ENCODE peak calls at places on chromosome 11, in ten cellular contexts. Z is heart right ventricle; P is lung; B is neuronal stem cell; F is naive thymus-derived CD4-positive, alpha-beta T cell; U is lower lobe of right lung; M is esophagus muscularis mucosa; A is AG04450; R is cardiac muscle cell; I is ovary. Q is an unnamed sample. For H3K27me3, the result is how much of the 10 kb centered on the place peaks cover.

GRCh38 chr11:134664447-134664846 is 252.4 kb upstream of the B3GAT1 start:
- DNase-seq in Z (peak), P (no peak), B (no peak), F (no peak), U (no peak), M (peak), A (no peak), R (no peak), I (no peak), Q (no peak)

GRCh38 chr11:134244593-134244992 is 8.6 kb downstream of the THYN1 start:
- DNase-seq in Z (no peak), P (no peak), B (no peak), F (peak), U (no peak), M (no peak), A (no peak), R (peak), I (no peak), Q (no peak)

GRCh38 chr11:108599978-108600377 is 6.4 kb upstream of the EXPH5 start:
- DNase-seq in Z (no peak), P (no peak), B (no peak), F (no peak), U (no peak), M (no peak), A (no peak), R (no peak), I (no peak), Q (no peak)

GRCh38 chr11:41826129-41826528 is 366.7 kb upstream of the LRRC4C start:
- DNase-seq in Z (no peak), P (no peak), B (no peak), F (no peak), U (no peak), M (no peak), A (no peak), R (no peak), I (no peak), Q (no peak)

GRCh38 chr11:132948252-132948651 is 584.0 kb downstream of the OPCML start:
- DNase-seq in Z (no peak), P (no peak), B (no peak), F (no peak), U (no peak), M (no peak), A (no peak), R (no peak), I (no peak), Q (no peak)

GRCh38 chr11:1227551-1228182 is 4.8 kb downstream of the MUC5B start:
- DNase-seq in Z (no peak), P (no peak), B (no peak), F (no peak), U (peak), M (no peak), A (no peak), R (no peak), I (peak), Q (no peak)

GRCh38 chr11:6565325-6565724 is 38.1 kb downstream of the RRP8 start:
- DNase-seq in Z (no peak), P (no peak), B (no peak), F (no peak), U (no peak), M (no peak), A (no peak), R (no peak), I (no peak), Q (no peak)

GRCh38 chr11:34345012-34345804 is 12.6 kb downstream of the ABTB2 start:
- DNase-seq in Z (no peak), P (no peak), B (no peak), F (no peak), U (no peak), M (no peak), A (no peak), R (peak), I (peak), Q (no peak)

GRCh38 chr11:29641201-29641600 is 375.6 kb downstream of the KCNA4 start:
- DNase-seq in Z (no peak), P (no peak), B (no peak), F (no peak), U (no peak), M (no peak), A (no peak), R (no peak), I (no peak), Q (no peak)

GRCh38 chr11:45702511-45702910 is 37.1 kb upstream of the CHST1 start:
- DNase-seq in Z (no peak), P (no peak), B (no peak), F (no peak), U (no peak), M (no peak), A (no peak), R (no peak), I (no peak), Q (no peak)
- H3K27me3 ChIP-seq in Z (under half), P (under half), B (under half), F (under half), U (under half), M (under half), A (under half), R (under half), I (under half), Q (under half)

DNA sequence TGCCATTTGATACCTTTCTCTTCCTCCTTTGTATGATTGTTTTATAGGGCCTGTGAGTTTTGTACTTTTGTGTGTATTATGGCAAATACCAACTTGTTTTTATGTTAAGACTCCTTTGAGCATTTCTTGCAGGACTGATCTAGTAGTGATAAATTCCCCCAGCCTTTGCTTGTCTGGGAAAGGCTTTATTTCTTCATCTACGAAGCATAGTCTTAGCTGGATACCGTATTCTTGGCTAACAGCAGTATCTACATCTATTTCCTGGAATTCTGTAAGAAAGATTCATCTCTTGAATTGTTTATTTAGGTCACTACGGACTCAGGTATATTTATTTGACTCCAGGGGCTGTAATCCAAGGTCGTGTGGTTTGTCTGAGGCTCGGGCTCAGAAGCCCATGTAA is 6.0 kb upstream of the NDUFS8 start:
- DNase-seq in Z (no peak), P (no peak), B (no peak), F (no peak), U (no peak), M (no peak), A (no peak), R (no peak), I (no peak), Q (no peak)
- H3K4me3 ChIP-seq in Z (no peak), P (no peak), B (no peak), F (no peak), U (no peak), M (no peak), A (no peak), R (no peak), I (no peak), Q (no peak)

DNA sequence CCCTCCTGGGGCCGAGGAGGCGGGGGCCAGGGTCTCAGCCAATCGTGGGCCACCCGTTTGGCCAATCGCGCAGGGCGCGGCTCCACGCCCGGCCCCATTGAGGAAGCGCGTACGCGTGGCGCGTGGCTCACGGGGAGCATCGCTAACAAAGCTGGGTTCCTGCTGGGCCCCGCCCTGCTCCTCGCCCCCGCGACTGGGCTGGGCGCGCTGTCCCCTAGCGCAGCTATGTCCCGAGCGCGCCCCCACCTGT is 614 bp upstream of the ASCL2 start:
- DNase-seq in Z (peak), P (peak), B (no peak), F (no peak), U (peak), M (peak), A (no peak), R (no peak), I (peak), Q (no peak)
- H3K27me3 ChIP-seq in Z (half or more), P (under half), B (half or more), F (under half), U (half or more), M (under half), A (under half), R (half or more), I (under half), Q (under half)

DNA sequence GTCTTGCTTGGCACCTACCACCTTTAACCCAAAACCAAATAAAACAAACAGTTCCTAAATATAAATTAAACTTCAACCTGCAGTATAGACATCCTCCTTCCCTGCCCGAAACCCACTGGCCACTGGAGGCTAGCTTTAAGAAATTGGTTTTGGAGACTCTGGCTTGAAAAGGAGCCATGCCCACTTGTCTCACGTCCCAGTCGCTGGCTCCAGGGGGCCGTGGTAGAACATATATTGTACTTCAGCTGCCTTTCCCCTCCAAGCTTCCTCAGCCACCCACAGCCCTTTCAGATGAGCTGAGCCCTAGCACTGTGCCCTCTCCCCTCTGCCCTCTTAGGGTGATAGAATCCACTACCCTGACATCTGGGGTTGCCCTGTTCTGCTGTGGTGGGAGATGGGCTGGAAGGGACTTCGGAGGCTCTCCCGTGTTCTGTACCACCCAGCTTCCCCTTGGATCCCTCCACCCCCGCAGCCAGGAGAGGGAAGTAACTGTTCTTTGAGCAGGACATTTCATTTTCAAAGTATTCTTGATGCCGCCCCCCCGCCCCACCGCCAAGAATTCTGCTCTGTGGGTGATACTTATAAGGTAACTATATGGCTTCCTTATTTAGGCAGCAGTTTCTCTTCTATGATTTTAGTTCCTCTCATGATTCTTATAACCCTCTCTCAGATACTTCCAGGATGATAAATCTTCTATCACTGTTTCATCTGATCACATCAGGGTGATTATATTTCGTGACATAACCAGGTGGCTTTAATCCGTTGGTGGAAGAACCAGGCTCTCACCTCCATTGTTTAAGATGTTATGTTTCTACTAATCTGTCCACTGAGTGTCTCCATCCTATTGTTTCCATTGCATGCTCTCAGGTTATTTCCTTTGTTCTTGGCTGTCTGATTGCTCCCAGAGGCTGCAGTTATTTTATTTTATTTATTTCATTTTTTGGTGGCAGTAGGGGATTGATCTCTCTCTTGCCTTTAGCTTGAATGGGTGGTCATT is 24.0 kb downstream of the ZBTB16 start:
- DNase-seq in Z (no peak), P (no peak), B (no peak), F (no peak), U (no peak), M (no peak), A (no peak), R (no peak), I (no peak), Q (no peak)
- H3K4me3 ChIP-seq in Z (no peak), P (no peak), B (no peak), F (no peak), U (no peak), M (no peak), A (no peak), R (no peak), I (no peak), Q (no peak)

DNA sequence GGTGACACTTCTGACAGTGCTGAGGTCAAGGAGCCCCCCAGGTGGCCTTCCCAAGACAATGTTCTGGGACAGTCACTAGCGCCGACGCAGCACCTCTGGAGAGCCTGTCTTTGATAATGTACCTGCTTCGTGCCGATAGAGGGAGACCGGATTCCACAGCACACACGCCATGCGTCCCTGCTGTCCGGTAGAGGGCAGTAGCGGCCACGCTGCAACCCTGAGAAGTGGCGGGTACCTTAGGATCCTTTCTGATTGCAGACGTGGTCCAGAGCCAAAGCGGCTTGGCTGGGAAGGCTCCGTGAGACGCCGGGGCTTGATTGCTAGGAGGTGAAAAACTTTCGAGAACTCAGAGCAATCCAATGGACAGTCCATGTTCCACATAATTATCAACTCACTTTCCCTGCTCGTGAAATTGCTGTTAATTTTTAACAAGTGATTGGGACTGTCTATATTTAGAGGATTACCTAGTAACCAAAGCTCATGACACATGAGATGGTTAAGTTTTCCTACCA is 11.4 kb upstream of the BARX2 start:
- DNase-seq in Z (peak), P (peak), B (peak), F (peak), U (peak), M (no peak), A (peak), R (peak), I (peak), Q (peak)
- H3K27me3 ChIP-seq in Z (half or more), P (under half), B (under half), F (under half), U (under half), M (under half), A (under half), R (half or more), I (under half), Q (under half)

DNA sequence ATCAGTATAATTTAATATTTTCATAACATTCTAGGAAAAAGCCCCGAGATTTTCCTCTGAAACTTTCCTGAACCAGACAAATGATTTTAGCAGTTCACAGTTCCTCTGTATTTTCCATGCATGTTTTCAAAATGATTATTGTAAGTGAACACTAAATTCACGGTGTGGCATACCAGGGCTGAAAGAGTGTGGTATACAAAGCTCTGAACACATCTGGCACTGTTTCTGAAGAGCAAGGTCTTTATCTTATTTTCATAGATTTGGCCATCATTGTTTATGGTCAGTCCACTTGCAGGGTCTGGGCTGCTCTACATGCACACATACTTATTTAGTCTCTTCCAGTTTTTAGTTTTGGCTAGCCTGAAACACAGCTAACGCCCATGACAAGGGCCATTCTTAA is 7.8 kb upstream of the GAB2 start:
- DNase-seq in Z (no peak), P (no peak), B (no peak), F (no peak), U (no peak), M (no peak), A (no peak), R (peak), I (no peak), Q (no peak)
- H3K4me3 ChIP-seq in Z (no peak), P (no peak), B (no peak), F (no peak), U (no peak), M (no peak), A (no peak), R (no peak), I (no peak), Q (no peak)

GRCh38 chr11:32436751-32437405 is 1.5 kb upstream of the WT1 start:
- DNase-seq in Z (no peak), P (no peak), B (no peak), F (no peak), U (no peak), M (no peak), A (no peak), R (peak), I (peak), Q (no peak)
- H3K27me3 ChIP-seq in Z (half or more), P (under half), B (half or more), F (under half), U (half or more), M (under half), A (half or more), R (half or more), I (under half), Q (under half)

GRCh38 chr11:119584193-119585037 is 144.6 kb downstream of the NECTIN1 start:
- DNase-seq in Z (no peak), P (no peak), B (peak), F (no peak), U (peak), M (no peak), A (peak), R (peak), I (no peak), Q (peak)
- H3K4me3 ChIP-seq in Z (peak), P (no peak), B (peak), F (no peak), U (peak), M (peak), A (peak), R (peak), I (peak), Q (peak)

Q was measured in HAP-1.